ENCODE peak calls at places on chromosomes 11 and 22, in seven cellular contexts. S, J, L, V, H, Y and Q are unnamed samples. For H3K36me3, the result is how much of the 10 kb centered on the place peaks cover.

GRCh38 chr11:129968611-129969419 is 33.8 kb downstream of the PRDM10 start:
- DNase-seq in L (no peak), Y (no peak), H (no peak), J (no peak), V (no peak), S (no peak), Q (no peak)

GRCh38 chr22:38228326-38228872 is 26.6 kb downstream of the MAFF start:
- DNase-seq in S (no peak), J (no peak), L (no peak), V (no peak), Y (no peak), H (no peak), Q (no peak)

GRCh38 chr11:57278721-57279095 is 41.7 kb upstream of the APLNR start:
- DNase-seq in J (no peak), S (no peak), H (no peak), L (no peak), V (no peak), Y (no peak), Q (no peak)

GRCh38 chr11:2212411-2213251 is 41.0 kb upstream of the TH start:
- DNase-seq in V (no peak), H (peak), L (no peak), S (peak), Y (peak), J (peak), Q (no peak)

GRCh38 chr11:96015911-96016565 is 92.1 kb upstream of the MTMR2 start:
- DNase-seq in Y (no peak), L (no peak), S (peak), V (no peak), J (no peak), H (no peak), Q (no peak)

GRCh38 chr11:129375731-129376657 is at the start of gene BARX2:
- DNase-seq in L (no peak), S (no peak), Y (peak), V (peak), H (no peak), J (peak), Q (no peak)

GRCh38 chr11:2593393-2593950 is 106.3 kb downstream of the KCNQ1OT1 start:
- DNase-seq in J (no peak), Y (no peak), H (no peak), V (no peak), S (peak), L (no peak), Q (peak)

GRCh38 chr11:76706667-76707066 is 36.1 kb upstream of the LRRC32 start:
- DNase-seq in L (no peak), S (no peak), Y (no peak), J (no peak), H (no peak), V (no peak), Q (no peak)

GRCh38 chr11:118048472-118049370 is 28.2 kb upstream of the TMPRSS4 start:
- DNase-seq in L (no peak), J (no peak), H (no peak), V (no peak), Y (peak), S (no peak), Q (peak)

GRCh38 chr22:36760716-36761115 is 15.2 kb downstream of the IFT27 start:
- DNase-seq in S (no peak), J (no peak), L (no peak), Y (no peak), H (peak), V (no peak), Q (no peak)

GRCh38 chr22:38170469-38170868 is 11.2 kb downstream of the PLA2G6 start:
- DNase-seq in V (no peak), H (peak), J (no peak), Y (no peak), S (no peak), L (no peak), Q (no peak)

GRCh38 chr11:46701078-46701654 is 335 bp downstream of the ZNF408 start:
- DNase-seq in Y (no peak), S (no peak), L (no peak), V (no peak), H (no peak), J (no peak), Q (no peak)

GRCh38 chr11:9755561-9755960 is 91.7 kb downstream of the SWAP70 start:
- DNase-seq in S (no peak), H (no peak), L (no peak), J (no peak), V (no peak), Y (no peak), Q (no peak)

GRCh38 chr11:57223601-57224000 is 13.4 kb downstream of the APLNR start:
- DNase-seq in Y (no peak), H (no peak), V (no peak), L (no peak), J (no peak), S (no peak), Q (no peak)

GRCh38 chr11:69245491-69246345 is 48.2 kb upstream of the MYEOV start:
- DNase-seq in Y (peak), S (no peak), H (peak), L (no peak), J (no peak), V (no peak), Q (no peak)

GRCh38 chr22:32542332-32543019 is 67.9 kb downstream of the FBXO7 start:
- DNase-seq in H (peak), S (no peak), L (no peak), J (no peak), V (peak), Y (no peak), Q (no peak)

GRCh38 chr11:47550288-47551052 is 2.5 kb downstream of the CELF1 start:
- DNase-seq in V (no peak), S (no peak), Y (no peak), L (no peak), J (no peak), H (no peak), Q (no peak)

GRCh38 chr11:8665222-8665621 is 17.2 kb downstream of the TRIM66 start:
- DNase-seq in Y (no peak), L (no peak), V (no peak), J (no peak), H (no peak), S (no peak), Q (no peak)

GRCh38 chr11:128482512-128483191 is 104.7 kb downstream of the ETS1 start:
- DNase-seq in V (no peak), H (peak), L (no peak), Y (no peak), S (no peak), J (no peak), Q (no peak)

GRCh38 chr11:12430351-12430750 is 53.0 kb downstream of the PARVA start:
- DNase-seq in L (no peak), S (no peak), Y (no peak), V (no peak), H (no peak), J (no peak), Q (peak)

GRCh38 chr22:42300286-42301071 is 30.0 kb upstream of the TCF20 start:
- DNase-seq in Y (peak), S (peak), V (peak), J (no peak), L (no peak), H (no peak), Q (no peak)
- H3K27ac ChIP-seq in Y (no peak), S (peak), V (peak), J (no peak), L (no peak), H (no peak), Q (no peak)

GRCh38 chr11:119081682-119082081 is 3.0 kb upstream of the HMBS start:
- DNase-seq in H (no peak), J (no peak), L (no peak), S (no peak), V (no peak), Y (no peak), Q (no peak)
- H3K36me3 ChIP-seq in H (half or more), J (under half), L (under half), S (half or more), V (under half), Y (half or more), Q (half or more)

GRCh38 chr11:80194625-80195024 is 753.8 kb upstream of the TENM4 start:
- DNase-seq in Y (no peak), J (no peak), V (no peak), H (no peak), L (no peak), S (no peak), Q (no peak)
- TF ChIP-seq EP300 in Y (no peak), J (no peak), V (no peak), H (no peak), L (no peak), S (no peak), Q (no peak)

GRCh38 chr22:29748248-29748893 is 18.4 kb downstream of the ZMAT5 start:
- DNase-seq in L (no peak), V (peak), Y (no peak), H (no peak), J (no peak), S (no peak), Q (no peak)
- H3K27ac ChIP-seq in L (no peak), V (no peak), Y (no peak), H (no peak), J (no peak), S (no peak), Q (no peak)

GRCh38 chr22:19641983-19642451 is 72.3 kb upstream of the SEPTIN5 start:
- DNase-seq in H (no peak), V (no peak), S (no peak), L (no peak), J (no peak), Y (no peak), Q (no peak)
- H3K36me3 ChIP-seq in H (under half), V (under half), S (under half), L (under half), J (under half), Y (under half), Q (under half)

GRCh38 chr22:47143249-47143938 is 380.9 kb downstream of the TBC1D22A start:
- DNase-seq in J (no peak), Y (peak), H (no peak), L (no peak), V (peak), S (no peak), Q (no peak)
- TF ChIP-seq EP300 in J (no peak), Y (no peak), H (no peak), L (no peak), V (no peak), S (no peak), Q (no peak)

DNA sequence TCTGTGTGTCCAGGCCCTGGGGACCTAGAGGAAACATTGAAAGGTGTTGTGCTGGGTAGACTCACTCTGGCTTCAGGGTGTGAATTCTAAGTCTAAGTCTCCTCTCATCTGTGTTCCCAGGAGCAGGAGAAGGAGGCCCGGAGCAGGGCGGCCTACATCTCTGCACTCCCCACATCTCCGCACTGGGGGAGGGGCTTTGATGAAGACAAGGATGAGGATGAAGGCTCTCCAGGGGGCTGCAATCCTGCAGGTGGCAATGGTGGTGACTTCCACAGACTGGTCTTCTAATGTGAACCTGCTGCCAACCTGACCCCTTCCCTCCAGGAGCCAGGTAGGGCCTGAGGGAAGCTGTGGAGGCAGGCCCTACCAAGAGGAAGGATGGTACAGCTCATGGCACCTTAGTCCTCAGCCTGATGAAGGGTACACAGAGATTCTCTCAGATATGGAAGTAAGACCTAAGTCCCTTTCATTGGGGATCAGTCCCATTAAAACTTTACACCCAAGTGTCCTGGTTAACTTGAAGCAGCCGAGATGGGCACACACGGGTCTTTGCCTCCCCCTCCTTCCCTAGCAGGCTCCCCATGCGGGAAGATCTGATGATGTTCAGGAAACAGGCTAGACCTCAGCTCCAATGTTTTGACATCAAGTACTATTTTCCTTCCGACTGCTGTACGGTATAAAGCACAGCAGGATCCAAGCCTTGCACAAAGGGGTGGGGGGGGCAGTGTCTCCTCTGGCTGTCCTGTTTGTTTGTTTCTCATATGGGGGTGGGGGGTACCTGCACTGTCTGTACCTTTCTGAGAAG is 25.0 kb downstream of the USP35 start:
- DNase-seq in V (no peak), J (no peak), S (no peak), H (peak), L (no peak), Y (no peak), Q (no peak)
- H3K27ac ChIP-seq in V (no peak), J (no peak), S (no peak), H (no peak), L (peak), Y (no peak), Q (no peak)